ENCODE peak calls at places on chromosomes 4 and X, in six cellular contexts. Y is cardiac muscle cell, I is A172, W is AG08395, X is NB4, N is NCI-H510A treated with DMSO at 0.1 percent for 48 hours. Q is an unnamed sample.

GRCh38 chr4:177921715-177922114 is 479.5 kb upstream of the AGA start:
- DNase-seq in Y (no peak), I (no peak), W (no peak), X (no peak), N (no peak), Q (no peak)

GRCh38 chr4:26081795-26082498 is 167.9 kb downstream of the SMIM20 start:
- DNase-seq in Y (peak), I (peak), W (peak), X (peak), N (peak), Q (no peak)

GRCh38 chr4:121706595-121707021 is 9.8 kb upstream of the ANXA5 start:
- DNase-seq in Y (peak), I (peak), W (peak), X (peak), N (no peak), Q (no peak)

GRCh38 chr4:74480267-74480666 is 35.3 kb downstream of the AREG start:
- DNase-seq in Y (no peak), I (no peak), W (no peak), X (no peak), N (no peak), Q (no peak)

GRCh38 chrX:41561045-41561444 is 113.9 kb downstream of the NYX start:
- DNase-seq in Y (peak), I (peak), W (peak), X (peak), N (no peak), Q (peak)

GRCh38 chr4:93814141-93814540 is 14.4 kb upstream of the ATOH1 start:
- DNase-seq in Y (no peak), I (peak), W (no peak), X (no peak), N (no peak), Q (no peak)

GRCh38 chr4:6008092-6008551 is 10.1 kb downstream of the C4orf50 start:
- DNase-seq in Y (no peak), I (no peak), W (no peak), X (no peak), N (no peak), Q (no peak)

GRCh38 chr4:123308667-123309066 is 87.9 kb upstream of the SPRY1 start:
- DNase-seq in Y (no peak), I (no peak), W (no peak), X (no peak), N (no peak), Q (no peak)

GRCh38 chr4:74628808-74629616 is 165.3 kb downstream of the BTC start:
- DNase-seq in Y (no peak), I (no peak), W (no peak), X (peak), N (no peak), Q (no peak)

GRCh38 chrX:46788902-46789301 is 30.0 kb upstream of the SLC9A7 start:
- DNase-seq in Y (no peak), I (peak), W (peak), X (no peak), N (no peak), Q (no peak)

GRCh38 chr4:75598390-75598789 is 31.9 kb downstream of the CDKL2 start:
- DNase-seq in Y (peak), I (peak), W (no peak), X (peak), N (no peak), Q (no peak)

GRCh38 chr4:37324526-37324925 is 80.0 kb downstream of the NWD2 start:
- DNase-seq in Y (no peak), I (no peak), W (no peak), X (no peak), N (no peak), Q (no peak)

GRCh38 chrX:24619647-24620046 is 27.5 kb downstream of the PCYT1B start:
- DNase-seq in Y (peak), I (peak), W (peak), X (no peak), N (no peak), Q (no peak)

GRCh38 chr4:184861047-184861446 is 35.3 kb upstream of the ACSL1 start:
- DNase-seq in Y (no peak), I (no peak), W (no peak), X (peak), N (no peak), Q (no peak)

GRCh38 chr4:154049457-154050181 is 260.7 kb upstream of the SFRP2 start:
- DNase-seq in Y (peak), I (no peak), W (peak), X (peak), N (no peak), Q (no peak)

GRCh38 chr4:85498068-85498733 is 23.3 kb downstream of the ARHGAP24 start:
- DNase-seq in Y (peak), I (peak), W (peak), X (peak), N (no peak), Q (no peak)

GRCh38 chr4:119261986-119262385 is 49.5 kb downstream of the USP53 start:
- DNase-seq in Y (no peak), I (no peak), W (no peak), X (no peak), N (no peak), Q (no peak)

GRCh38 chr4:143420227-143420626 is 83.6 kb downstream of the GAB1 start:
- DNase-seq in Y (no peak), I (no peak), W (no peak), X (no peak), N (no peak), Q (no peak)

GRCh38 chr4:138310991-138311390 is 68.8 kb upstream of the SLC7A11 start:
- DNase-seq in Y (peak), I (peak), W (peak), X (no peak), N (no peak), Q (no peak)

GRCh38 chr4:7905461-7905915 is 34.2 kb downstream of the AFAP1 start:
- DNase-seq in Y (peak), I (no peak), W (peak), X (no peak), N (no peak), Q (no peak)

GRCh38 chrX:132948648-132949260 is 9.7 kb downstream of the HS6ST2 start:
- DNase-seq in Y (no peak), I (no peak), W (no peak), X (peak), N (peak), Q (no peak)

GRCh38 chrX:119758682-119759332 is 419 bp downstream of the SOWAHD start:
- DNase-seq in Y (no peak), I (no peak), W (no peak), X (peak), N (peak), Q (peak)

GRCh38 chr4:119743644-119744043 is 115.0 kb upstream of the PDE5A start:
- DNase-seq in Y (no peak), I (no peak), W (no peak), X (no peak), N (no peak), Q (no peak)